ENCODE peak calls at places on chromosomes 1 and 21, in six cellular contexts. T, Z, B, G, R and V are unnamed samples.

GRCh38 chr1:224433671-224434446 is 738 bp downstream of the WDR26 start:
- DNase-seq in G (no peak), T (peak; percentile 38), Z (peak; percentile 15), R (peak; percentile 13), B (no peak), V (peak; percentile 71)

GRCh38 chr21:46622226-46622625 is 13.2 kb upstream of the PRMT2 start:
- DNase-seq in G (no peak), T (no peak), R (no peak), B (no peak), Z (no peak), V (no peak)

GRCh38 chr1:225529726-225530125 is 101.9 kb upstream of the LBR start:
- DNase-seq in T (no peak), B (no peak), Z (no peak), G (no peak), R (no peak), V (no peak)

GRCh38 chr21:44582980-44583799 is 2.8 kb upstream of the KRTAP10-5 start:
- DNase-seq in T (no peak), Z (no peak), B (no peak), G (no peak), R (no peak), V (no peak)

GRCh38 chr1:6353948-6354658 is 39.5 kb downstream of the ACOT7 start:
- DNase-seq in R (no peak), G (no peak), B (no peak), T (peak; percentile 73), Z (no peak), V (no peak)

GRCh38 chr1:14476170-14476955 is 122.1 kb upstream of the KAZN start:
- DNase-seq in B (no peak), T (no peak), G (no peak), Z (no peak), R (peak; percentile 66), V (no peak)

GRCh38 chr1:67561704-67562113 is 123.3 kb upstream of the GADD45A start:
- DNase-seq in G (peak; percentile 80), R (peak; percentile 83), B (no peak), Z (peak; percentile 86), T (peak; percentile 99), V (peak; percentile 77)

GRCh38 chr1:201463071-201463552 is 5.9 kb downstream of the PHLDA3 start:
- DNase-seq in Z (no peak), B (no peak), R (peak; percentile 38), G (no peak), T (no peak), V (no peak)

GRCh38 chr1:175126347-175126746 is 58.7 kb downstream of the TNN start:
- DNase-seq in R (peak; percentile 30), B (no peak), T (no peak), Z (no peak), G (no peak), V (no peak)

GRCh38 chr1:208166340-208167138 is 77.6 kb downstream of the PLXNA2 start:
- DNase-seq in B (no peak), T (no peak), G (no peak), Z (no peak), R (no peak), V (no peak)

GRCh38 chr1:177230228-177231016 is 59.7 kb downstream of the BRINP2 start:
- DNase-seq in Z (no peak), R (no peak), T (no peak), B (no peak), G (no peak), V (no peak)

GRCh38 chr21:35861656-35862055 is 198.7 kb downstream of the SETD4 start:
- DNase-seq in T (no peak), Z (no peak), B (no peak), R (peak; percentile 82), G (no peak), V (no peak)

GRCh38 chr21:36628096-36628495 is 70.8 kb upstream of the SIM2 start:
- DNase-seq in R (no peak), T (no peak), B (no peak), Z (no peak), G (no peak), V (no peak)

GRCh38 chr1:88800382-88801051 is 90.8 kb downstream of the GTF2B start:
- DNase-seq in Z (peak; percentile 36), B (no peak), G (no peak), R (peak; percentile 24), T (no peak), V (peak; percentile 74)

GRCh38 chr21:31557421-31557955 is 102.0 kb upstream of the SOD1 start:
- DNase-seq in G (no peak), R (no peak), B (no peak), Z (no peak), T (peak; percentile 26), V (peak; percentile 53)

GRCh38 chr1:84253041-84253440 is 48.5 kb upstream of the SAMD13 start:
- DNase-seq in B (no peak), G (no peak), R (peak; percentile 81), Z (no peak), T (no peak), V (no peak)

GRCh38 chr21:46428286-46428685 is 30.4 kb upstream of the DIP2A start:
- DNase-seq in Z (no peak), B (no peak), R (no peak), G (no peak), T (no peak), V (no peak)

GRCh38 chr1:22749919-22750670 is 39.5 kb downstream of the EPHB2 start:
- DNase-seq in R (peak; percentile 91), G (peak; percentile 84), Z (no peak), T (peak; percentile 47), B (no peak), V (no peak)

GRCh38 chr1:42931108-42931539 is 27.5 kb downstream of the SLC2A1 start:
- DNase-seq in Z (no peak), R (peak; percentile 37), T (no peak), B (no peak), G (no peak), V (peak; percentile 80)

GRCh38 chr1:97778718-97779117 is 142.1 kb downstream of the DPYD start:
- DNase-seq in Z (no peak), R (no peak), G (no peak), T (no peak), B (no peak), V (no peak)

GRCh38 chr1:33455537-33456301 is 16.7 kb upstream of the ZSCAN20 start:
- DNase-seq in G (peak; percentile 60), T (peak; percentile 42), B (no peak), Z (peak; percentile 14), R (peak; percentile 89), V (no peak)

GRCh38 chr1:110498270-110498669 is 20.7 kb downstream of the KCNA10 start:
- DNase-seq in G (no peak), B (no peak), Z (no peak), R (no peak), T (no peak), V (no peak)

GRCh38 chr1:59937636-59938210 is 11.2 kb upstream of the CYP2J2 start:
- DNase-seq in T (no peak), B (no peak), G (no peak), R (no peak), Z (no peak), V (no peak)

GRCh38 chr1:32754282-32755097 is 51.9 kb upstream of the SYNC start:
- DNase-seq in G (no peak), B (no peak), R (no peak), T (peak; percentile 75), Z (peak; percentile 32), V (no peak)

GRCh38 chr21:36788116-36788515 is 89.2 kb downstream of the SIM2 start:
- DNase-seq in B (no peak), G (no peak), R (no peak), Z (no peak), T (peak; percentile 62), V (no peak)

GRCh38 chr1:72397786-72398185 is 115.4 kb upstream of the NEGR1 start:
- DNase-seq in T (no peak), G (peak; percentile 34), Z (no peak), B (no peak), R (peak; percentile 90), V (no peak)

GRCh38 chr1:98053471-98054366 is 132.9 kb upstream of the DPYD start:
- DNase-seq in R (peak; percentile 68), Z (peak; percentile 47), T (peak; percentile 55), G (peak; percentile 33), B (no peak), V (peak; percentile 83)

GRCh38 chr1:15148475-15148874 is 5.1 kb upstream of the TMEM51 start:
- DNase-seq in T (no peak), B (no peak), Z (no peak), R (no peak), G (no peak), V (no peak)

GRCh38 chr1:201085902-201086735 is 26.1 kb downstream of the CACNA1S start:
- DNase-seq in G (no peak), Z (peak; percentile 30), R (peak; percentile 45), T (peak; percentile 78), B (no peak), V (no peak)

GRCh38 chr1:39926820-39927219 is 25.1 kb upstream of the MYCL start:
- DNase-seq in B (no peak), G (no peak), T (no peak), R (no peak), Z (no peak), V (no peak)

GRCh38 chr1:55214214-55214902 is 806 bp downstream of the USP24 start:
- DNase-seq in R (no peak), G (no peak), T (peak; percentile 39), B (no peak), Z (peak; percentile 28), V (peak; percentile 75)

GRCh38 chr1:88753506-88753905 is 69.4 kb downstream of the PKN2 start:
- DNase-seq in Z (no peak), T (no peak), B (no peak), G (no peak), R (no peak), V (no peak)